ENCODE peak calls at places on chromosome 11, in eight cellular contexts. K, F, U, M, O, P, J and H are unnamed samples.

GRCh38 chr11:64003807-64004589 is 17.8 kb downstream of the OTUB1 start:
- DNase-seq in K (no peak), F (no peak), U (no peak), M (peak), O (no peak), P (no peak), J (no peak), H (peak)

GRCh38 chr11:2564588-2565440 is 120.0 kb downstream of the KCNQ1 start:
- DNase-seq in K (no peak), F (no peak), U (no peak), M (no peak), O (peak), P (no peak), J (no peak), H (no peak)

GRCh38 chr11:59802639-59803176 is 7.9 kb downstream of the MRPL16 start:
- DNase-seq in K (no peak), F (peak), U (peak), M (no peak), O (no peak), P (peak), J (peak), H (no peak)

GRCh38 chr11:9823439-9823838 is 159.6 kb downstream of the SWAP70 start:
- DNase-seq in K (no peak), F (no peak), U (no peak), M (no peak), O (no peak), P (no peak), J (no peak), H (no peak)

GRCh38 chr11:74366576-74366975 is 31.7 kb downstream of the PGM2L1 start:
- DNase-seq in K (no peak), F (peak), U (no peak), M (no peak), O (no peak), P (no peak), J (no peak), H (no peak)

GRCh38 chr11:122189259-122189658 is 73.2 kb upstream of the BLID start:
- DNase-seq in K (peak), F (no peak), U (no peak), M (no peak), O (no peak), P (peak), J (peak), H (no peak)

GRCh38 chr11:109309153-109309552 is 112.8 kb upstream of the C11orf87 start:
- DNase-seq in K (no peak), F (no peak), U (no peak), M (no peak), O (no peak), P (no peak), J (peak), H (no peak)

GRCh38 chr11:123300874-123301695 is 106.0 kb upstream of the CLMP start:
- DNase-seq in K (peak), F (peak), U (no peak), M (no peak), O (no peak), P (peak), J (peak), H (no peak)

GRCh38 chr11:211741-212140 is 4.2 kb downstream of the RIC8A start:
- DNase-seq in K (no peak), F (no peak), U (no peak), M (peak), O (no peak), P (no peak), J (no peak), H (no peak)

GRCh38 chr11:210122-210802 is 2.8 kb downstream of the RIC8A start:
- DNase-seq in K (peak), F (peak), U (no peak), M (peak), O (no peak), P (no peak), J (peak), H (no peak)

GRCh38 chr11:209275-210121 is 2.0 kb downstream of the RIC8A start:
- DNase-seq in K (no peak), F (peak), U (no peak), M (peak), O (no peak), P (no peak), J (no peak), H (peak)

GRCh38 chr11:211295-211694 is 3.8 kb downstream of the RIC8A start:
- DNase-seq in K (no peak), F (no peak), U (no peak), M (peak), O (no peak), P (no peak), J (no peak), H (no peak)

DNA sequence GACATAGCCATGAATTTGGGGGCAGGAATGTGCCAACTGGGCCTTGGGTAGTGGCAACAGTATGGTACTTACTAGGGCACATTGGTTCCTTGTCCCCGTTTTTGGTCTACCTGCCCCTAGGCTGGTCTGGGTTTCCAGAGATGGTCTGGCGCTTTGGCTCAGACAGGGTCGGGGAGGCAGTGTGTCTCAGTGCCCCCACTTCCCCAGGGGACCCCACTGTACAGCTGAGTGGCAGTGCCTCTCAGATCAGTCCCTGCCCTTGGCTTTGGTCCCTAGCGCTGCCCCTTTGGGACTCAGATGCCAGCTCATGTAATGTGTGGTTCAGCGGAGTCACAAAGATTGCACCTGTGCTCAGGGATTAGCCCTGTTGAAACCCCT is 3.3 kb downstream of the RIC8A start:
- DNase-seq in K (no peak), F (no peak), U (no peak), M (peak), O (no peak), P (no peak), J (no peak), H (no peak)
- H3K27ac ChIP-seq in K (peak), F (peak), U (no peak), M (no peak), O (no peak), P (no peak), J (no peak), H (no peak)

DNA sequence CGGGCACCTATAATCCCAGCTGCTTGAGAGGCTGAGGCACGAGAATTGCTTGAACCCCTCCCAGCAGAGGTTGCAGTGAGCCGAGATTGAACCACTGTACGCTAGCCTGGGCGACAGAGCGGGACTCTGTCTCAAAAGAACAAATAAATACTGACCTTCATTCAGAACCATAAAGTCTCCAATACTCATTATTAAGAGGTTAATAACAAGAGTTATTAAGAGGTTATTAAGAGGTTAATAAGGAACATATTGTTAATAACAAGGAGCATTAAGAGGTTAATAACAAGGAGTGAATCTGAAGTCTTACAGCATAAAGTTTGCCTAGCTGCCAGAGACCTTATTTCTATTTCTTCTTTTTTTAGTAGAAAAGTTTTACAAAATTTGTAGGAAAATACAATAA is 7.6 kb downstream of the CELF1 start:
- DNase-seq in K (no peak), F (no peak), U (no peak), M (no peak), O (no peak), P (no peak), J (no peak), H (no peak)
- H3K27ac ChIP-seq in K (no peak), F (no peak), U (no peak), M (no peak), O (no peak), P (no peak), J (no peak), H (no peak)

GRCh38 chr11:72413914-72414628 is 20.3 kb downstream of the CLPB start:
- DNase-seq in K (peak), F (peak), U (peak), M (peak), O (peak), P (peak), J (peak), H (peak)
- H3K27ac ChIP-seq in K (no peak), F (no peak), U (no peak), M (no peak), O (no peak), P (no peak), J (no peak), H (no peak)

GRCh38 chr11:111843659-111844058 is 27.7 kb downstream of the ALG9 start:
- DNase-seq in K (no peak), F (no peak), U (no peak), M (no peak), O (no peak), P (no peak), J (no peak), H (no peak)
- H3K27ac ChIP-seq in K (no peak), F (no peak), U (no peak), M (no peak), O (no peak), P (no peak), J (no peak), H (no peak)

GRCh38 chr11:130674686-130675085 is 226.2 kb downstream of the ADAMTS15 start:
- DNase-seq in K (no peak), F (no peak), U (no peak), M (no peak), O (no peak), P (no peak), J (no peak), H (no peak)

GRCh38 chr11:130677486-130678153 is 229.2 kb downstream of the ADAMTS15 start:
- DNase-seq in K (peak), F (peak), U (no peak), M (no peak), O (no peak), P (no peak), J (peak), H (no peak)

GRCh38 chr11:130673698-130674097 is 225.3 kb downstream of the ADAMTS15 start:
- DNase-seq in K (no peak), F (peak), U (no peak), M (no peak), O (no peak), P (no peak), J (no peak), H (no peak)

GRCh38 chr11:130675456-130675855 is 227.0 kb downstream of the ADAMTS15 start:
- DNase-seq in K (no peak), F (no peak), U (no peak), M (peak), O (peak), P (no peak), J (no peak), H (no peak)

DNA sequence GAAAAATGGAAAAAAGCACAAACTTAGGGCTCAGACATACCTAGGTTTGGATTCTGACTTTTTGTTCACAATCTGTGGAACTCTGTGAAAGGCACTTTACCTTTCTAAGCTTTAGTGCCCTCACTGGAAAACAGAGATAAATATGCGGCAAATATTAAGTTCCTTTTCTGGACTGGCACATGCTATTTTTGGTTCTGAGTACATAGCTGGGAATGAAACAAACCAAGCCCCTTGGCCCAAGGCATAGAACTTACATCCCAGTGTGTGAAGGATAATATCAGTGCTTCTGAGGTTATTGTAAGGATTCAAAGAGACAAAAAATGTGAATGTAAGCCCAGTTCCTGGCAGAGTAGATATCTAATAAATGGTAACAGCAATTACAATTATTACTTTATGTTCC is 227.5 kb downstream of the ADAMTS15 start:
- DNase-seq in K (no peak), F (no peak), U (no peak), M (no peak), O (no peak), P (no peak), J (no peak), H (no peak)
- H3K27ac ChIP-seq in K (no peak), F (no peak), U (no peak), M (no peak), O (peak), P (no peak), J (no peak), H (no peak)

DNA sequence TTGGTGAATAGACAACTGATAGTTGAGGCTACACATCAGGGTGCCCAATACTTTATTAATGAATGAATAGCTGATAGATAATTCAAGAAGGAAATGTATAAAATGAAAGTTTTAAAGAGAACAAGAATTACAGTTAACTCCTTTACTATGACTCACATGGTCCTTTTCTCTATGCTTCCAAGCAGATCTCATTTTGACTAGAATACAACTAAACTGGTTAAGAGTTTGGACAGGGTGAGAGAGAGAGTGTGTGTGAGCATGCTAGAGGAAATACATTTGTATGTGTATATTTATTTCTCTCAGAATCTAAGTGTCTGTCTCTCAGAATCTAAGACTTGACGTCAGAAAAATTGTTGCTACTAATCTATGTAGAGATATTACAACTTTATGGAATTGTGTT is 66.7 kb downstream of the SIK2 start:
- DNase-seq in K (no peak), F (no peak), U (no peak), M (no peak), O (no peak), P (no peak), J (no peak), H (no peak)
- H3K27ac ChIP-seq in K (no peak), F (no peak), U (no peak), M (no peak), O (no peak), P (no peak), J (no peak), H (no peak)

DNA sequence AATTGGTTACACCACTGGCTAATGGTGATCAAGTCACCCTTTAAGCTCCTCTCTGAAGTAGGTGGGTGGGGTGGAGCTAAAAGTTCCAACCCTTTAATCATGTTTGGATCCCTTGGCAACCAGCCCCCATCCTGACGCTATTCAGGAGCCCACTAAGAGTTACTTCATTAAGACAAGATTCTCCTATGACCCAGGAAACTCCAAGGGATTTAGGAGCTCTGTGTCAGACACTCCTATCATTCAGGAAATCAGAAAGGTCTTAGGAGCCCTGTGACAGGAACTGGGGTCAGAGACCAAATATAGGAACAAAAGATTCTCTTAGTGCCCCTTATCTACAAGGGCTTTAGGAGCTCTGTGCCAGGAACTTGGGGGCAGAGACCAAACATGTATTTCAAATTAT is 141.3 kb downstream of the ATG16L2 start:
- DNase-seq in K (no peak), F (peak), U (no peak), M (no peak), O (no peak), P (no peak), J (no peak), H (no peak)
- H3K27ac ChIP-seq in K (no peak), F (no peak), U (no peak), M (no peak), O (no peak), P (no peak), J (no peak), H (no peak)